ENCODE peak calls at places on chromosomes 16 and 17, in six cellular contexts. One of them, this sample, is unnamed.

GRCh38 chr17:70588003-70588402 is 418.7 kb downstream of the KCNJ2 start:
- DNase-seq in H9: no peak
- DNase-seq in coronary artery: no peak
- DNase-seq in endodermal cell: no peak
- DNase-seq in glutamatergic neuron: no peak
- DNase-seq in HL-60: no peak
- DNase-seq in this sample: no peak

GRCh38 chr17:46138470-46138869 is 54.8 kb downstream of the KANSL1 start:
- DNase-seq in coronary artery: no peak
- DNase-seq in glutamatergic neuron: no peak
- DNase-seq in H9: no peak
- DNase-seq in endodermal cell: no peak
- DNase-seq in HL-60: no peak
- DNase-seq in this sample: no peak

GRCh38 chr17:76458580-76459490 is 5.9 kb upstream of the UBE2O start:
- DNase-seq in endodermal cell: peak
- DNase-seq in H9: peak
- DNase-seq in HL-60: peak
- DNase-seq in coronary artery: no peak
- DNase-seq in glutamatergic neuron: peak
- DNase-seq in this sample: no peak

GRCh38 chr17:50079334-50080095 is 15.6 kb upstream of the PDK2 start:
- DNase-seq in glutamatergic neuron: peak
- DNase-seq in endodermal cell: peak
- DNase-seq in coronary artery: no peak
- DNase-seq in H9: peak
- DNase-seq in HL-60: peak
- DNase-seq in this sample: peak

GRCh38 chr17:48153711-48154642 is 46.4 kb downstream of the SNX11 start:
- DNase-seq in glutamatergic neuron: peak
- DNase-seq in H9: peak
- DNase-seq in endodermal cell: peak
- DNase-seq in HL-60: peak
- DNase-seq in coronary artery: no peak
- DNase-seq in this sample: no peak

GRCh38 chr17:41512789-41513547 is 5.7 kb downstream of the KRT15 start:
- DNase-seq in coronary artery: no peak
- DNase-seq in HL-60: no peak
- DNase-seq in glutamatergic neuron: no peak
- DNase-seq in endodermal cell: no peak
- DNase-seq in H9: no peak
- DNase-seq in this sample: no peak

GRCh38 chr16:50916040-50916439 is 174.2 kb downstream of the CYLD start:
- DNase-seq in glutamatergic neuron: no peak
- DNase-seq in H9: no peak
- DNase-seq in HL-60: no peak
- DNase-seq in coronary artery: no peak
- DNase-seq in endodermal cell: no peak
- DNase-seq in this sample: no peak

GRCh38 chr17:29253037-29253436 is 6.4 kb downstream of the CRYBA1 start:
- DNase-seq in glutamatergic neuron: no peak
- DNase-seq in HL-60: no peak
- DNase-seq in H9: no peak
- DNase-seq in coronary artery: no peak
- DNase-seq in endodermal cell: no peak
- DNase-seq in this sample: no peak

GRCh38 chr16:30958164-30959083 is 870 bp downstream of the SETD1A start:
- DNase-seq in HL-60: peak
- DNase-seq in H9: peak
- DNase-seq in glutamatergic neuron: peak
- DNase-seq in coronary artery: no peak
- DNase-seq in endodermal cell: peak
- DNase-seq in this sample: no peak

GRCh38 chr17:50629902-50630301 is 4.8 kb upstream of the ABCC3 start:
- DNase-seq in HL-60: no peak
- DNase-seq in coronary artery: no peak
- DNase-seq in glutamatergic neuron: no peak
- DNase-seq in H9: no peak
- DNase-seq in endodermal cell: no peak
- DNase-seq in this sample: no peak

GRCh38 chr16:84088695-84089395 is 27.9 kb downstream of the MBTPS1 start:
- DNase-seq in glutamatergic neuron: peak
- DNase-seq in coronary artery: no peak
- DNase-seq in HL-60: peak
- DNase-seq in H9: no peak
- DNase-seq in endodermal cell: no peak
- DNase-seq in this sample: no peak

GRCh38 chr16:28984619-28985135 is at the start of gene LAT:
- DNase-seq in H9: no peak
- DNase-seq in glutamatergic neuron: no peak
- DNase-seq in HL-60: peak
- DNase-seq in coronary artery: no peak
- DNase-seq in endodermal cell: no peak
- DNase-seq in this sample: no peak

GRCh38 chr17:19728114-19728495 is 11.7 kb upstream of the SLC47A2 start:
- DNase-seq in endodermal cell: peak
- DNase-seq in glutamatergic neuron: no peak
- DNase-seq in H9: no peak
- DNase-seq in coronary artery: peak
- DNase-seq in HL-60: peak
- DNase-seq in this sample: no peak

GRCh38 chr16:50670476-50670875 is 10.6 kb downstream of the SNX20 start:
- DNase-seq in glutamatergic neuron: no peak
- DNase-seq in H9: no peak
- DNase-seq in HL-60: no peak
- DNase-seq in endodermal cell: no peak
- DNase-seq in coronary artery: no peak
- DNase-seq in this sample: peak

GRCh38 chr17:18231156-18231555 is 5.7 kb downstream of the LLGL1 start:
- DNase-seq in glutamatergic neuron: peak
- DNase-seq in H9: no peak
- DNase-seq in endodermal cell: no peak
- DNase-seq in coronary artery: no peak
- DNase-seq in HL-60: no peak
- DNase-seq in this sample: peak

DNA sequence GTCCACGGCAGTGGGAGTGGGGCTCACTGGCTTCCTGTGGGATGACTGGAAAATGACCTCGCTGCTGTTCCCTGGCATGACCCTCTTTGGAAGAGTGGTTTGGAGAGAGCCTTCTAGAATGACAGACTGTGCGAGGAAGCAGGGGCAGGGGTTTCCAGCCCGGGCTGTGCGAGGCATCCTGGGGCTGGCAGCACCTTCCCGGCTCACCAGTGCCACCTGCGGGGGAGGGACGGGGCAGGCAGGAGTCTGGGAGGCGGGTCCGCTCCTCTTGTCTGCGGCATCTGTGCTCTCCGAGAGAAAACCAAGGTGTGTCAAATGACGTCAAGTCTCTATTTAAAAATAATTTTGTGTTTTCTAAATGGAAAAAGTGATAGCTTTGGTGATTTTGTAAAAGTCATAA is 7.8 kb upstream of the RNF213 start:
- DNase-seq in H9: peak
- DNase-seq in coronary artery: no peak
- DNase-seq in glutamatergic neuron: peak
- DNase-seq in endodermal cell: peak
- DNase-seq in HL-60: peak
- DNase-seq in this sample: no peak
- TF ChIP-seq CTCF in H9: peak
- TF ChIP-seq CTCF in coronary artery: no peak
- TF ChIP-seq CTCF in glutamatergic neuron: no peak
- TF ChIP-seq CTCF in endodermal cell: peak
- TF ChIP-seq CTCF in HL-60: peak
- TF ChIP-seq CTCF in this sample: peak

DNA sequence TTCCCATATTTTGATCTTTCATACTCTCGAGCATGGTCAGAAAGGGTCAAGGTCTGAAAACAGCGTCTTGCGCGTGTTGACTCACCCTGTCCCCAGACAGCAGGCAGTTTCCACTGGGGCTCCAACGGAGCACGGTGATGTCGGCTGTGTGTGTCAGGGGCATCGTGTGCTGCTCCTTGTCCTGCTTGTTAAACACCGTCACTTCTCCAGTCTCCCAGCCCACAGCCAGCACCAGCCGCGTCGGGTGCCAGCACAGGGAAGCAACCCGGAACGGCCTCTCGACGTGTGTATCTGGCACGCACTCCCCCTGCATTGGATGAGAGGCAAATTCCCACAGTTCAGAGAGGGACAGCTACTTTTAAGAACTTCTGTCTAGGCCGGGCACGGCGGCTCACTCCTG is 9.6 kb downstream of the IFT140 start:
- DNase-seq in coronary artery: no peak
- DNase-seq in HL-60: no peak
- DNase-seq in endodermal cell: no peak
- DNase-seq in glutamatergic neuron: no peak
- DNase-seq in H9: no peak
- DNase-seq in this sample: no peak
- TF ChIP-seq CTCF in coronary artery: no peak
- TF ChIP-seq CTCF in HL-60: no peak
- TF ChIP-seq CTCF in endodermal cell: no peak
- TF ChIP-seq CTCF in glutamatergic neuron: no peak
- TF ChIP-seq CTCF in H9: no peak
- TF ChIP-seq CTCF in this sample: no peak

GRCh38 chr16:73171380-73171779 is 123.5 kb upstream of the ZFHX3 start:
- DNase-seq in HL-60: no peak
- DNase-seq in coronary artery: no peak
- DNase-seq in endodermal cell: peak
- DNase-seq in glutamatergic neuron: no peak
- DNase-seq in H9: peak
- DNase-seq in this sample: no peak

GRCh38 chr16:73170587-73170986 is 122.7 kb upstream of the ZFHX3 start:
- DNase-seq in H9: no peak
- DNase-seq in glutamatergic neuron: no peak
- DNase-seq in HL-60: no peak
- DNase-seq in endodermal cell: no peak
- DNase-seq in coronary artery: no peak
- DNase-seq in this sample: no peak

GRCh38 chr16:73173396-73173795 is 125.5 kb upstream of the ZFHX3 start:
- DNase-seq in H9: no peak
- DNase-seq in glutamatergic neuron: no peak
- DNase-seq in coronary artery: no peak
- DNase-seq in endodermal cell: peak
- DNase-seq in HL-60: no peak
- DNase-seq in this sample: no peak

GRCh38 chr16:73171901-73172619 is 124.1 kb upstream of the ZFHX3 start:
- DNase-seq in glutamatergic neuron: no peak
- DNase-seq in HL-60: no peak
- DNase-seq in endodermal cell: peak
- DNase-seq in H9: peak
- DNase-seq in coronary artery: no peak
- DNase-seq in this sample: no peak

GRCh38 chr16:73172621-73173312 is 124.8 kb upstream of the ZFHX3 start:
- DNase-seq in HL-60: no peak
- DNase-seq in coronary artery: no peak
- DNase-seq in H9: peak
- DNase-seq in endodermal cell: peak
- DNase-seq in glutamatergic neuron: no peak
- DNase-seq in this sample: no peak
- TF ChIP-seq CTCF in HL-60: no peak
- TF ChIP-seq CTCF in coronary artery: no peak
- TF ChIP-seq CTCF in H9: peak
- TF ChIP-seq CTCF in endodermal cell: peak
- TF ChIP-seq CTCF in glutamatergic neuron: peak
- TF ChIP-seq CTCF in this sample: peak

DNA sequence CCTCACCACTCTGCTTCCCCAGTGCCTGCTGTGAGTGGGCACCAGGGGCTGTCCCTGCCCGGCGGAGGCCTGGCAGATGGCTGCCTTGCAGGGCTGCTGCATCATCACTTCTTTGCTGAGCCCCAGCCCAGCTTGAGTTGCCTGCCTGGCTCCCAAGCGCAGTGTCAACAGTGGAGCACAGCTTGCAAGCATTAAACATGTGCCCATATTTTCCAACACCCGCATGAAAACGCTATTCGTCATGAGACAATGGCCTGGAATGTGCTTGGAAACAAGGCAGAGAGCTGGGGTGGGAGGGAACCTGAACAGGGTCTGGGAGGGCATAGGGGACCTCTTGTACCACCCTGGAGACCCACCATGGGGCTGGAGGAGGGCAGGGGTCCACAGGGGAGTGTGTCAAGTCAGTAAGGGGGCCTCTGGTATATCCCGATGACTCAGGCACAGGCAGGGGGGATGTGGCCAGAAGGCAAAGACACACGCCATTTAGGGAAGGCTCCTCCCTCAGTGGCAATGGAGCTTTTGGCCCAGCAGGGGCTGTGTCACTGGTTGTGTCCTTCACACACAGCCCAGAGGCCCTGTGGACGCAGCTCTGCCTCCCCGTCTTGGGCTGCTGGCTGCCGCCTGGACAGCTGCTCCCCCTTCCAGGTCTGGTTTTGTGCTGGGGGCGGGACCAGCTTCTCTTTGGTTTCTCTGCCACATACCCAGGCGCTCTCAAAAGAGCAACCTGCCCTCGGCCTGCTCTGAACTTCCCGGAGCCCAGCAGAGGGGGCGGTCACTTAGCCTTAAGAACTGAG is 17.4 kb upstream of the MTSS2 start:
- DNase-seq in endodermal cell: peak
- DNase-seq in HL-60: no peak
- DNase-seq in glutamatergic neuron: peak
- DNase-seq in H9: peak
- DNase-seq in coronary artery: peak
- DNase-seq in this sample: no peak
- TF ChIP-seq CTCF in endodermal cell: peak
- TF ChIP-seq CTCF in HL-60: no peak
- TF ChIP-seq CTCF in glutamatergic neuron: no peak
- TF ChIP-seq CTCF in H9: peak
- TF ChIP-seq CTCF in coronary artery: no peak
- TF ChIP-seq CTCF in this sample: peak

DNA sequence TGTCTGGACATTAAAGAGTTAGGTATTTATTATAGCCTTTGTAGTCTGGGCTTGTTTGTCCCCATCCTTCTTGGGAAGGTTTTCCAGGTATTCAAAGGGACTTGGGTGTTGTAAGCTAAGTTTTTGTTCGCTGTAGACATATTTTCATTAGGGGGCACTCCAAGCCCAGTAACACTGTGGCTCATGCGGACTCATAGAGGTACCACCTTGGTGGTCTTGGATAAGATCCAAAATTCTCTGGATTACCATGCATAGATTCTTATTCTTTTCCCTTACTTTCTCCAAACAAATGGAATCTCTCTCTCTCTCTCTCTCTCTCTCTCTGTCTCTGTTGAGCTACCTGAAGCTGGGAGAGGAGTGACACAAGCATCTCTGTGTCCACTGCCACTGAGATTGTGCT is 48.9 kb downstream of the ERCC4 start:
- DNase-seq in HL-60: no peak
- DNase-seq in glutamatergic neuron: no peak
- DNase-seq in H9: no peak
- DNase-seq in endodermal cell: no peak
- DNase-seq in coronary artery: no peak
- DNase-seq in this sample: no peak
- TF ChIP-seq CTCF in HL-60: no peak
- TF ChIP-seq CTCF in glutamatergic neuron: no peak
- TF ChIP-seq CTCF in H9: peak
- TF ChIP-seq CTCF in endodermal cell: peak
- TF ChIP-seq CTCF in coronary artery: no peak
- TF ChIP-seq CTCF in this sample: peak